ENCODE peak calls at places on chromosome 4, in five cellular contexts. I, Y, J, H and T are unnamed samples.
A peak's percentile ranks its signal among the peaks of the same experiment; 100 is the strongest.

GRCh38 chr4:138448169-138448568 is 206.0 kb upstream of the SLC7A11 start:
- DNase-seq in I (no peak), Y (no peak), J (no peak), H (no peak), T (no peak)

GRCh38 chr4:13543091-13543581 is 1.2 kb downstream of the NKX3-2 start:
- DNase-seq in I (no peak), Y (no peak), J (no peak), H (no peak), T (no peak)

GRCh38 chr4:126513596-126513995 is 1119.2 kb upstream of the INTU start:
- DNase-seq in I (peak; percentile 53), Y (no peak), J (peak; percentile 23), H (no peak), T (no peak)

GRCh38 chr4:164383187-164384181 is 370.4 kb upstream of the SMIM31 start:
- DNase-seq in I (peak; percentile 16), Y (peak; percentile 70), J (peak; percentile 62), H (peak; percentile 65), T (peak; percentile 0)

GRCh38 chr4:176584031-176584430 is 208.7 kb downstream of the VEGFC start:
- DNase-seq in I (no peak), Y (no peak), J (no peak), H (no peak), T (peak; percentile 20)

GRCh38 chr4:119138046-119138445 is 2.4 kb downstream of the MYOZ2 start:
- DNase-seq in I (peak; percentile 57), Y (no peak), J (peak; percentile 85), H (no peak), T (peak; percentile 61)

GRCh38 chr4:152850377-152850776 is 70.6 kb downstream of the ARFIP1 start:
- DNase-seq in I (peak; percentile 91), Y (no peak), J (peak; percentile 92), H (peak; percentile 80), T (peak; percentile 54)

GRCh38 chr4:109079177-109079576 is 223.3 kb downstream of the COL25A1 start:
- DNase-seq in I (peak; percentile 8), Y (no peak), J (no peak), H (no peak), T (peak; percentile 52)

GRCh38 chr4:183430987-183431347 is 13.5 kb upstream of the CDKN2AIP start:
- DNase-seq in I (no peak), Y (no peak), J (no peak), H (no peak), T (no peak)

GRCh38 chr4:4421356-4421755 is 34.5 kb downstream of the NSG1 start:
- DNase-seq in I (no peak), Y (no peak), J (no peak), H (no peak), T (no peak)

GRCh38 chr4:166622425-166622977 is 611.8 kb downstream of the SPOCK3 start:
- DNase-seq in I (peak; percentile 4), Y (no peak), J (no peak), H (no peak), T (no peak)

GRCh38 chr4:59455751-59456150 is 1744.4 kb upstream of the ADGRL3 start:
- DNase-seq in I (peak; percentile 20), Y (no peak), J (no peak), H (no peak), T (no peak)

GRCh38 chr4:13413719-13414437 is 70.3 kb downstream of the RAB28 start:
- DNase-seq in I (no peak), Y (no peak), J (no peak), H (no peak), T (no peak)

GRCh38 chr4:3830774-3831528 is 64.8 kb downstream of the ADRA2C start:
- DNase-seq in I (no peak), Y (no peak), J (no peak), H (no peak), T (no peak)

GRCh38 chr4:67885727-67886126 is 1.9 kb upstream of the TMPRSS11D start:
- DNase-seq in I (peak; percentile 78), Y (no peak), J (peak; percentile 59), H (no peak), T (peak; percentile 98)

GRCh38 chr4:156829194-156829593 is 142.4 kb downstream of the PDGFC start:
- DNase-seq in I (peak; percentile 3), Y (no peak), J (no peak), H (no peak), T (peak; percentile 29)

GRCh38 chr4:142434519-142435224 is 411.4 kb downstream of the INPP4B start:
- DNase-seq in I (no peak), Y (no peak), J (peak; percentile 45), H (peak; percentile 36), T (no peak)

GRCh38 chr4:162791321-162791720 is 375.4 kb downstream of the NAF1 start:
- DNase-seq in I (peak; percentile 17), Y (no peak), J (no peak), H (no peak), T (no peak)

GRCh38 chr4:119261986-119262385 is 49.5 kb downstream of the USP53 start:
- DNase-seq in I (no peak), Y (no peak), J (no peak), H (no peak), T (peak; percentile 33)

GRCh38 chr4:16270654-16271328 is 44.5 kb upstream of the TAPT1 start:
- DNase-seq in I (no peak), Y (no peak), J (peak; percentile 46), H (peak; percentile 35), T (no peak)

GRCh38 chr4:120673696-120674095 is 248.8 kb downstream of the PRDM5 start:
- DNase-seq in I (no peak), Y (no peak), J (peak; percentile 10), H (no peak), T (no peak)

GRCh38 chr4:120667102-120667501 is 255.4 kb downstream of the PRDM5 start:
- DNase-seq in I (no peak), Y (no peak), J (no peak), H (no peak), T (no peak)

GRCh38 chr4:120672558-120673147 is 249.9 kb downstream of the PRDM5 start:
- DNase-seq in I (no peak), Y (no peak), J (peak; percentile 86), H (peak; percentile 41), T (no peak)

GRCh38 chr4:120671538-120671937 is 251.0 kb downstream of the PRDM5 start:
- DNase-seq in I (no peak), Y (no peak), J (no peak), H (peak; percentile 32), T (no peak)
- H2BK5ac ChIP-seq in I (no peak overlapping the region), Y (no peak overlapping the region), J (no peak overlapping the region), H (no peak overlapping the region), T (no peak overlapping the region)

DNA sequence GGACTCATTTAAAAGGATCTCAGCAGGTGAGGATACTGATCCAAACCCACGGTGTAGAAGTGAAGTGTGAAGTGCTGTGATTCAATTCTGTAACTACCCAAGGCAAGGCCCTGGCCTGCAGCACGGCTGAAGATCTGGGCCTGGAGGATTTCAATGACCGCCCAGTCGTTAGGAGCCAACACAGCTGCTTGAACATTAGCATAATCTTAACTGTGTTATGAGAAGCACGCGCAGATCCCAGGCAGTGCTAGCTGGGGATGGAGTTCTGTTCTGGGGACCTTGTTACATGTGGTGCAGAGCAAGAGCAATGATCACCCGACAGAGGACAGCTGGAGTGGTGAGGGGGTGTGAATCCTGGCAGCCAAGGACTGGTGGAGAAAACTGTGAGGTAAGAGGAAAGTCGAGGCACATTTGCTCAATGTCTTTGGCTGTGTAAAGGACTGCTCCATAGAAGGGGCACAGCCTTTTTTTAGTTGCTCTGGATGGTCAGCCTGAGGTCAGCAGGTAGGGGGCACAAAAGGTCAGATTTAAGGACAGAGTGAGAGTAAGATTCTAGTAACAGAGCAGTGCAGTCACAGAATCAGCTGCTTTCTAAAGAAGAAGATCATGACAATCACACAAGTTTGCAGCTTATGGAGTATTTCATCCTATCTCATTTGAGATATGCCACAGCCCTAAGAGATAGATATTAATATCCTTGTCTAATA is 181.8 kb downstream of the DCLK2 start:
- DNase-seq in I (no peak), Y (no peak), J (no peak), H (no peak), T (no peak)
- H2BK5ac ChIP-seq in I (no peak overlapping the region), Y (no peak overlapping the region), J (no peak overlapping the region), H (no peak overlapping the region), T (no peak overlapping the region)

GRCh38 chr4:97589481-97590196 is 553.6 kb downstream of the STPG2 start:
- DNase-seq in I (peak; percentile 52), Y (no peak), J (no peak), H (no peak), T (no peak)
- H2BK5ac ChIP-seq in I (no peak overlapping the region), Y (no peak overlapping the region), J (no peak overlapping the region), H (no peak overlapping the region), T (no peak overlapping the region)

GRCh38 chr4:24583451-24584174 is 741 bp downstream of the DHX15 start:
- DNase-seq in I (peak; percentile 57), Y (peak; percentile 33), J (peak; percentile 78), H (peak; percentile 44), T (peak; percentile 37)
- H2BK5ac ChIP-seq in I (peak overlapping the region; percentile 94), Y (peak overlapping the region; percentile 97), J (peak overlapping the region; percentile 98), H (peak overlapping the region; percentile 78), T (peak overlapping the region; percentile 90)

GRCh38 chr4:153947998-153948397 is 159.1 kb upstream of the SFRP2 start:
- DNase-seq in I (no peak), Y (no peak), J (no peak), H (no peak), T (no peak)

GRCh38 chr4:153943738-153944415 is 155.0 kb upstream of the SFRP2 start:
- DNase-seq in I (no peak), Y (no peak), J (no peak), H (no peak), T (no peak)

GRCh38 chr4:153950100-153950979 is 161.5 kb upstream of the SFRP2 start:
- DNase-seq in I (no peak), Y (no peak), J (no peak), H (no peak), T (no peak)

GRCh38 chr4:153945704-153946103 is 156.8 kb upstream of the SFRP2 start:
- DNase-seq in I (no peak), Y (no peak), J (no peak), H (no peak), T (no peak)

GRCh38 chr4:153947124-153947523 is 158.2 kb upstream of the SFRP2 start:
- DNase-seq in I (no peak), Y (no peak), J (peak; percentile 24), H (no peak), T (no peak)
- H2BK5ac ChIP-seq in I (no peak overlapping the region), Y (no peak overlapping the region), J (no peak overlapping the region), H (no peak overlapping the region), T (no peak overlapping the region)

DNA sequence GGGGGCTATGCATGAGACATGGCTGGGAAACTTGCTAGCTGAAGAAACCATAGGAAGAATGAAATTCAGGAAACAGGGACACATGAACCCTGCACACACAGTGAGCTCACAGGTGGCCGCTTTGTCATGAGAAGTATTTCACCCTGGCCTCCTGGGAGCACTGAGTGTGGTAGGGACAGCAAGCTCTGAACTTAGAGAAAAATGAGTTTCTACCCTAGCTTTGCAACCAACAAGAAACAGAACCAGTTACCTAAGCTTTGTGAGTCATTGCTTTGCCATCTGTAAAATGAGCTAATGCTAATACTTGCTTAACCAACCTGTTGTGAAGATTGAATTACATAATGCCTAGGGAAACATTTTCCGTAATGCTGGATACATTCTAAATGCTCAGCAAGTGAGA is 206.6 kb upstream of the HS3ST1 start:
- DNase-seq in I (peak; percentile 96), Y (no peak), J (peak; percentile 82), H (no peak), T (peak; percentile 86)
- H2BK5ac ChIP-seq in I (no peak overlapping the region), Y (no peak overlapping the region), J (no peak overlapping the region), H (no peak overlapping the region), T (no peak overlapping the region)